ENCODE peak calls at places on chromosomes 11 and 22, in four cellular contexts. One of them, this sample, is unnamed.

GRCh38 chr11:74086242-74086884 is 77.5 kb upstream of the UCP3 start:
- DNase-seq in ureter: no peak
- DNase-seq in tibial artery: no peak
- DNase-seq in fibroblast of lung: no peak
- DNase-seq in this sample: no peak

GRCh38 chr22:35540600-35541253 is at the start of gene RASD2:
- DNase-seq in fibroblast of lung: no peak
- DNase-seq in tibial artery: no peak
- DNase-seq in ureter: no peak
- DNase-seq in this sample: no peak

GRCh38 chr11:2799881-2800654 is 85.5 kb downstream of the CDKN1C start:
- DNase-seq in fibroblast of lung: no peak
- DNase-seq in tibial artery: peak; percentile 60
- DNase-seq in ureter: peak; percentile 40
- DNase-seq in this sample: no peak

GRCh38 chr11:117908261-117908895 is 20.8 kb downstream of the TMPRSS13 start:
- DNase-seq in tibial artery: peak; percentile 50
- DNase-seq in ureter: no peak
- DNase-seq in fibroblast of lung: no peak
- DNase-seq in this sample: no peak

GRCh38 chr11:33329705-33330329 is 72.6 kb downstream of the HIPK3 start:
- DNase-seq in ureter: peak; percentile 48
- DNase-seq in tibial artery: no peak
- DNase-seq in fibroblast of lung: peak; percentile 81
- DNase-seq in this sample: peak; percentile 55

GRCh38 chr22:21567456-21568206 is at the start of gene UBE2L3:
- DNase-seq in fibroblast of lung: peak; percentile 80
- DNase-seq in tibial artery: peak; percentile 89
- DNase-seq in ureter: peak; percentile 83
- DNase-seq in this sample: peak; percentile 32

GRCh38 chr22:42813501-42813900 is 43.6 kb downstream of the ARFGAP3 start:
- DNase-seq in ureter: no peak
- DNase-seq in fibroblast of lung: no peak
- DNase-seq in tibial artery: no peak
- DNase-seq in this sample: no peak

GRCh38 chr11:44623321-44623715 is 57.9 kb downstream of the CD82 start:
- DNase-seq in ureter: peak; percentile 19
- DNase-seq in tibial artery: peak; percentile 61
- DNase-seq in fibroblast of lung: no peak
- DNase-seq in this sample: no peak

GRCh38 chr11:124122123-124122522 is 6.9 kb downstream of the VWA5A start:
- DNase-seq in tibial artery: no peak
- DNase-seq in fibroblast of lung: no peak
- DNase-seq in ureter: no peak
- DNase-seq in this sample: no peak